ENCODE peak calls at places on chromosomes 11 and 22, in ten cellular contexts. W is esophagus squamous epithelium, T is heart right ventricle, J is WTC11, O is Calu3, V is A549, L is astrocyte of the spinal cord, M is tibial nerve, H is endothelial cell, F is psoas muscle. Q is an unnamed sample.

GRCh38 chr11:123056835-123057491 is 5.0 kb downstream of the HSPA8 start:
- DNase-seq in T (no peak), V (no peak), W (no peak), L (no peak), J (no peak), M (no peak), O (no peak), H (no peak), F (no peak), Q (no peak)

GRCh38 chr11:128594246-128594645 is 6.9 kb upstream of the ETS1 start:
- DNase-seq in L (no peak), M (no peak), T (no peak), O (no peak), V (no peak), J (no peak), F (no peak), W (no peak), H (no peak), Q (no peak)

GRCh38 chr11:74671520-74672196 is 59.6 kb downstream of the CHRDL2 start:
- DNase-seq in V (peak; percentile 51), M (no peak), W (no peak), T (no peak), O (no peak), L (peak; percentile 45), H (no peak), J (no peak), F (no peak), Q (no peak)

GRCh38 chr11:65616575-65617001 is 1.0 kb downstream of the PCNX3 start:
- DNase-seq in M (no peak), O (no peak), T (no peak), V (no peak), L (no peak), H (no peak), F (no peak), J (no peak), W (no peak), Q (no peak)

GRCh38 chr22:46736705-46737104 is 1.3 kb downstream of the CERK start:
- DNase-seq in F (no peak), J (no peak), L (no peak), O (no peak), M (no peak), W (no peak), T (no peak), V (no peak), H (no peak), Q (no peak)

GRCh38 chr22:37843746-37844089 is 416 bp downstream of the ANKRD54 start:
- DNase-seq in M (peak; percentile 17), L (no peak), V (no peak), J (peak; percentile 59), F (peak; percentile 78), H (peak; percentile 67), O (peak; percentile 61), W (no peak), T (peak; percentile 52), Q (no peak)

GRCh38 chr22:33167998-33168397 is 109.8 kb upstream of the SYN3 start:
- DNase-seq in T (no peak), W (no peak), J (no peak), M (no peak), V (no peak), H (no peak), O (no peak), F (no peak), L (no peak), Q (no peak)

GRCh38 chr11:57349491-57350274 is 11.5 kb downstream of the P2RX3 start:
- DNase-seq in L (peak; percentile 36), F (peak; percentile 84), V (peak; percentile 62), T (peak; percentile 80), J (peak; percentile 94), H (peak; percentile 85), O (peak; percentile 71), M (peak; percentile 53), W (no peak), Q (no peak)

GRCh38 chr22:35648066-35649025 is at the start of gene APOL6:
- DNase-seq in J (no peak), W (no peak), O (peak; percentile 37), T (no peak), V (peak; percentile 23), M (no peak), H (no peak), L (peak; percentile 70), F (peak; percentile 58), Q (no peak)

GRCh38 chr11:119041821-119042514 is 11.3 kb upstream of the SLC37A4 start:
- DNase-seq in F (no peak), M (no peak), T (no peak), O (no peak), J (no peak), L (no peak), W (no peak), H (no peak), V (no peak), Q (no peak)

GRCh38 chr11:26992031-26992541 is 1.8 kb upstream of the FIBIN start:
- DNase-seq in F (no peak), J (no peak), L (peak; percentile 82), M (no peak), T (no peak), H (no peak), V (no peak), W (no peak), O (no peak), Q (no peak)

GRCh38 chr22:27684856-27685255 is 116.7 kb downstream of the MN1 start:
- DNase-seq in V (no peak), M (no peak), H (no peak), T (no peak), L (no peak), J (no peak), W (no peak), O (no peak), F (no peak), Q (no peak)

GRCh38 chr22:27679722-27680488 is 121.7 kb downstream of the MN1 start:
- DNase-seq in O (no peak), T (no peak), W (no peak), F (no peak), L (no peak), J (no peak), M (no peak), H (no peak), V (no peak), Q (no peak)

GRCh38 chr22:27680636-27681035 is 120.9 kb downstream of the MN1 start:
- DNase-seq in T (no peak), H (no peak), O (no peak), V (no peak), J (no peak), W (no peak), L (no peak), M (no peak), F (no peak), Q (no peak)

GRCh38 chr22:27681037-27681436 is 120.5 kb downstream of the MN1 start:
- DNase-seq in J (no peak), V (no peak), T (no peak), H (no peak), F (no peak), L (no peak), M (no peak), O (no peak), W (no peak), Q (no peak)

GRCh38 chr22:27682438-27682837 is 119.1 kb downstream of the MN1 start:
- DNase-seq in T (no peak), O (no peak), J (peak; percentile 73), F (no peak), V (no peak), M (no peak), W (no peak), H (peak; percentile 38), L (no peak), Q (no peak)
- TF ChIP-seq CTCF in T (peak; percentile 19), O (no peak), J (peak; percentile 80), F (peak; percentile 24), V (no peak), M (no peak), W (peak; percentile 33), H (peak; percentile 48), L (peak; percentile 32), Q (peak; percentile 26)

DNA sequence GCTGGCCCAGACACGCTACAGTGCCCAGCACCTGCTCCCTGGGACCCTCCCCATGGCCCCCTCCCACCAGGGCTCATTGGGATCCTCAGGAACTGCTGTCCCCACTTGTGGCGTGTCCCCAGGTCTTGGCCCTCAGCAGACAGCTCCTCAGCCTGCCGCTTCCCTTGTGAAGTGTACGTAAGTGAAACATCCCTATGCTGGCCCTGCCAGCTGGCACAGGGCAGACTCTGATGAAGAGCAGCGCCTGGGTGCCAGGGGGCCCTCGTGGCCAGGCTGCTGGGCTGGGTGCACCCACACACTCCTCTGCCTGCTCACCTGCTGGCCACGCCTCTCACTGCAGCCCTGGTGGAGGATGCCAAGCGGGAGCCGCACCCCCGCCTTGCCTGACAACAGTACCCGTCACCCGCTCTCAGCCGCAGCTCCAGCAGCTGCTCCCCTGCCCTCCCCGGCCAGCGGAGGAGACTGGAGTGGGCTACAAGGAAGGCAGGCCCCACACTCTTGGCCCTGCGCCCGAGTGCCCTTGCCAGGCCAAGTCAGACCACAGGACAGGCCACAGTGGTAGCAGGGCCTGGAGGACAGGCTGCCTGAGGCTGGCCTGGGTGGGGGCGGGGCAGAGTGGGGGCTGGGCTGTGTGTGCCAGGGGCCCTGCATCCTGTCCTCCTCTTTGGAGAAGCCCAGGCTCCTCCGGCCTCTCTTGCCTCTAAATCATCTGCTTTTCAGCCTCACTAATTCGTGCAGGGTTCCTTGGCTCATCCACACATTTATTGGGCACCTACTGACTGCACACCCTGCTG is 39.5 kb downstream of the IGF2 start:
- DNase-seq in T (no peak), H (no peak), J (no peak), V (no peak), F (peak; percentile 61), L (no peak), M (no peak), W (no peak), O (peak; percentile 72), Q (no peak)
- TF ChIP-seq CTCF in T (no peak), H (no peak), J (no peak), V (no peak), F (no peak), L (no peak), M (no peak), W (peak; percentile 59), O (peak; percentile 24), Q (no peak)

DNA sequence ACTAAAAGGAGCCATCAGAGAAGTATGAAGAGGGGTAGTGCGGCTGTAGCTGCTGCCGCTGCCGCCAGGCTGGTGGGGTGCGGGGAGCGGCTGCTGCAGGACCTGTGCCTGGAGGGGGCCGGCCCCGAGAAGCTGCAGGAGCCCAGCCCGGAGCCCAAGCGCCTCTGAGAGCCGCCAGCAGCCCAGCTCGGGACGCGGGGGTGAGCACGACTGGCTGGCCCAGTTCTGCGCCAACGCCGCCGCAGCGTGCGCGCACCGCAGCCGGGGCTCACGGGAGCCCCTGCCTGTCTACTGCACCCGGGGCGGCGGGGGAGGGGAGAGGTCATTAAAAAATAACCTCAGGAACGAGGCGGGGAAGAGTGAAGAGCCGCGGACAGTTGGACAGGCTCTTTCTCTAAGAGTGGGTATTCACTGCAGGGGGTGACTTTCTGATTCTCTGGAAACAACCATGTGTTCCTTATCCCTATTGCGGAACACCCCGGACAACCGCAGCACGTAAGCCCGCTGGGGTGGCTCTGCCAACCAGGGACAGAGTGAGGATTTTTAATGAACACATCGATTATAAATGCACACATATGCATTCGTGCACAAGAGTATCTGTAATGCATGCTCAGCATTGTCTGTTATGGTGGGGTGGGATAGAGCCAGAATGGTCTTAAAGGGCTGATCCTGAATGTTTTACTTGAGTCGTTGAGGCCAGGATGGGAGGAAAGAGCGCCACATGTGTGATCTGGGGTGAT is 459 bp downstream of the GAS2 start:
- DNase-seq in O (peak; percentile 69), J (peak; percentile 77), W (no peak), V (no peak), L (peak; percentile 27), F (peak; percentile 81), H (peak; percentile 55), M (no peak), T (peak; percentile 66), Q (no peak)
- TF ChIP-seq CTCF in O (no peak), J (no peak), W (no peak), V (no peak), L (no peak), F (no peak), H (no peak), M (peak; percentile 10), T (peak; percentile 14), Q (no peak)

GRCh38 chr22:22046370-22046769 is 63.8 kb upstream of the TOP3B start:
- DNase-seq in L (no peak), O (no peak), M (no peak), V (no peak), W (no peak), T (no peak), F (no peak), H (no peak), J (no peak), Q (no peak)
- TF ChIP-seq CTCF in L (no peak), O (no peak), M (no peak), V (no peak), W (no peak), T (no peak), F (no peak), H (no peak), J (no peak), Q (no peak)